ENCODE peak calls at places on chromosomes 13 and 19, in six cellular contexts. D is NCI-H2029, B is RPMI7951, G is endothelial cell, J is NCI-H1105, L is T-helper 1 cell. U is an unnamed sample.

GRCh38 chr19:55738302-55738701 is at the start of gene NLRP9:
- DNase-seq in J (no peak), G (no peak), B (no peak), L (no peak), D (no peak), U (no peak)

GRCh38 chr19:38841787-38842438 is 7.9 kb downstream of the HNRNPL start:
- DNase-seq in L (peak; percentile 43), D (no peak), G (no peak), B (no peak), J (no peak), U (no peak)

GRCh38 chr13:79833972-79834371 is 353.0 kb downstream of the NDFIP2 start:
- DNase-seq in J (no peak), G (no peak), L (no peak), B (no peak), D (no peak), U (no peak)

GRCh38 chr13:98775844-98776598 is 23.5 kb upstream of the SLC15A1 start:
- DNase-seq in L (no peak), G (no peak), D (no peak), B (peak; percentile 84), J (no peak), U (peak; percentile 36)

GRCh38 chr13:113967206-113967720 is 6.6 kb downstream of the C13orf46 start:
- DNase-seq in G (no peak), J (no peak), D (no peak), B (no peak), L (no peak), U (no peak)

GRCh38 chr19:279231-279630 is 12.0 kb downstream of the PLPP2 start:
- DNase-seq in J (no peak), G (no peak), B (no peak), D (no peak), L (no peak), U (no peak)

GRCh38 chr19:18306903-18307681 is 15.8 kb downstream of the LSM4 start:
- DNase-seq in B (no peak), G (no peak), L (no peak), D (no peak), J (no peak), U (no peak)

GRCh38 chr19:1247747-1248453 is 483 bp upstream of the MIDN start:
- DNase-seq in B (peak; percentile 56), D (no peak), G (peak; percentile 66), J (no peak), L (peak; percentile 67), U (no peak)

GRCh38 chr13:39875111-39875510 is 219.6 kb downstream of the COG6 start:
- DNase-seq in J (no peak), B (peak; percentile 7), D (no peak), G (no peak), L (no peak), U (no peak)

GRCh38 chr19:30371157-30371845 is 883 bp upstream of the ZNF536 start:
- DNase-seq in B (no peak), J (peak; percentile 61), L (no peak), D (no peak), G (no peak), U (no peak)

GRCh38 chr19:29851769-29852521 is 40.2 kb downstream of the CCNE1 start:
- DNase-seq in G (no peak), D (no peak), J (no peak), L (no peak), B (no peak), U (no peak)

GRCh38 chr19:14048439-14049153 is 13.3 kb downstream of the PALM3 start:
- DNase-seq in G (peak; percentile 70), B (peak; percentile 79), J (peak; percentile 4), L (peak; percentile 24), D (peak; percentile 21), U (peak; percentile 87)

GRCh38 chr13:32233062-32233461 is 82.1 kb downstream of the ZAR1L start:
- DNase-seq in G (no peak), B (no peak), J (no peak), L (no peak), D (no peak), U (no peak)

U was measured in HuH-7.5.